ENCODE peak calls at places on chromosome 18, in six cellular contexts. T is sciatic nerve, M is T1000, X is ascending aorta, A is G401, G is kidney. F is an unnamed sample.

GRCh38 chr18:50183556-50183955 is 11.4 kb downstream of the MYO5B start:
- DNase-seq in T (no peak), M (no peak), X (no peak), A (no peak), G (no peak), F (peak)

GRCh38 chr18:78239090-78239457 is 740.5 kb upstream of the SALL3 start:
- DNase-seq in T (no peak), M (no peak), X (no peak), A (no peak), G (no peak), F (no peak)

GRCh38 chr18:80245781-80246655 is 1.3 kb downstream of the PARD6G start:
- DNase-seq in T (peak), M (no peak), X (no peak), A (no peak), G (no peak), F (no peak)

GRCh38 chr18:30487962-30488361 is 554.6 kb downstream of the DSC3 start:
- DNase-seq in T (no peak), M (no peak), X (no peak), A (no peak), G (no peak), F (peak)

GRCh38 chr18:30992231-30992630 is 50.3 kb downstream of the DSC3 start:
- DNase-seq in T (no peak), M (no peak), X (no peak), A (no peak), G (no peak), F (no peak)

GRCh38 chr18:26493021-26493420 is 55.3 kb downstream of the KCTD1 start:
- DNase-seq in T (no peak), M (no peak), X (no peak), A (no peak), G (no peak), F (no peak)

GRCh38 chr18:41753826-41754225 is 201.2 kb upstream of the PIK3C3 start:
- DNase-seq in T (no peak), M (no peak), X (no peak), A (no peak), G (no peak), F (peak)

GRCh38 chr18:11308499-11308898 is 159.1 kb upstream of the PIEZO2 start:
- DNase-seq in T (no peak), M (no peak), X (no peak), A (no peak), G (no peak), F (peak)

GRCh38 chr18:69257861-69258458 is 142.7 kb upstream of the DOK6 start:
- DNase-seq in T (no peak), M (no peak), X (no peak), A (peak), G (no peak), F (peak)

GRCh38 chr18:49898421-49898820 is 85.1 kb upstream of the ACAA2 start:
- DNase-seq in T (peak), M (no peak), X (no peak), A (peak), G (no peak), F (peak)

GRCh38 chr18:79965119-79965902 is 868 bp downstream of the HSBP1L1 start:
- DNase-seq in T (peak), M (no peak), X (no peak), A (peak), G (peak), F (peak)

F was measured in foreskin fibroblast.